ENCODE peak calls at places on chromosomes 5 and 9, in nine cellular contexts. I is K562, G is A673, N is choroid plexus epithelial cell, Q is WTC11, B is fibroblast of lung, L is AG04449, P is AG04450, R is A549. X is an unnamed sample.

GRCh38 chr9:120372040-120372439 is 207.9 kb downstream of the CDK5RAP2 start:
- DNase-seq in I (no peak), G (no peak), N (no peak), Q (no peak), B (no peak), L (no peak), P (no peak), R (no peak), X (no peak)

GRCh38 chr5:78886650-78887230 is 98.4 kb downstream of the ARSB start:
- DNase-seq in I (no peak), G (peak; percentile 22), N (peak; percentile 45), Q (no peak), B (no peak), L (no peak), P (no peak), R (peak; percentile 8), X (no peak)

GRCh38 chr5:177295929-177296328 is 7.6 kb downstream of the RAB24 start:
- DNase-seq in I (no peak), G (no peak), N (no peak), Q (no peak), B (no peak), L (no peak), P (no peak), R (no peak), X (no peak)

GRCh38 chr9:8715792-8716191 is 916.2 kb upstream of the DMAC1 start:
- DNase-seq in I (no peak), G (no peak), N (no peak), Q (no peak), B (no peak), L (no peak), P (no peak), R (no peak), X (no peak)

GRCh38 chr5:37771731-37772130 is 68.1 kb downstream of the GDNF start:
- DNase-seq in I (no peak), G (no peak), N (peak; percentile 90), Q (no peak), B (peak; percentile 100), L (peak; percentile 99), P (peak; percentile 96), R (no peak), X (no peak)

GRCh38 chr9:101063192-101063591 is 34.7 kb downstream of the PLPPR1 start:
- DNase-seq in I (no peak), G (no peak), N (no peak), Q (no peak), B (no peak), L (no peak), P (no peak), R (no peak), X (no peak)

GRCh38 chr9:133508046-133508445 is 16.7 kb downstream of the MYMK start:
- DNase-seq in I (no peak), G (no peak), N (no peak), Q (no peak), B (no peak), L (no peak), P (no peak), R (no peak), X (no peak)

GRCh38 chr5:142845402-142845901 is 75.3 kb downstream of the ARHGAP26 start:
- DNase-seq in I (no peak), G (no peak), N (no peak), Q (no peak), B (no peak), L (no peak), P (no peak), R (no peak), X (no peak)

GRCh38 chr5:133953568-133954145 is 14.8 kb downstream of the C5orf15 start:
- DNase-seq in I (no peak), G (no peak), N (no peak), Q (no peak), B (peak; percentile 32), L (no peak), P (no peak), R (no peak), X (no peak)

GRCh38 chr5:133950821-133951612 is 17.4 kb downstream of the C5orf15 start:
- DNase-seq in I (no peak), G (no peak), N (no peak), Q (no peak), B (peak; percentile 38), L (no peak), P (no peak), R (no peak), X (no peak)

GRCh38 chr5:133948721-133949120 is 19.7 kb downstream of the C5orf15 start:
- DNase-seq in I (no peak), G (no peak), N (no peak), Q (no peak), B (no peak), L (no peak), P (no peak), R (no peak), X (no peak)

GRCh38 chr5:133957080-133957479 is 11.3 kb downstream of the C5orf15 start:
- DNase-seq in I (no peak), G (no peak), N (no peak), Q (no peak), B (no peak), L (no peak), P (no peak), R (no peak), X (no peak)

DNA sequence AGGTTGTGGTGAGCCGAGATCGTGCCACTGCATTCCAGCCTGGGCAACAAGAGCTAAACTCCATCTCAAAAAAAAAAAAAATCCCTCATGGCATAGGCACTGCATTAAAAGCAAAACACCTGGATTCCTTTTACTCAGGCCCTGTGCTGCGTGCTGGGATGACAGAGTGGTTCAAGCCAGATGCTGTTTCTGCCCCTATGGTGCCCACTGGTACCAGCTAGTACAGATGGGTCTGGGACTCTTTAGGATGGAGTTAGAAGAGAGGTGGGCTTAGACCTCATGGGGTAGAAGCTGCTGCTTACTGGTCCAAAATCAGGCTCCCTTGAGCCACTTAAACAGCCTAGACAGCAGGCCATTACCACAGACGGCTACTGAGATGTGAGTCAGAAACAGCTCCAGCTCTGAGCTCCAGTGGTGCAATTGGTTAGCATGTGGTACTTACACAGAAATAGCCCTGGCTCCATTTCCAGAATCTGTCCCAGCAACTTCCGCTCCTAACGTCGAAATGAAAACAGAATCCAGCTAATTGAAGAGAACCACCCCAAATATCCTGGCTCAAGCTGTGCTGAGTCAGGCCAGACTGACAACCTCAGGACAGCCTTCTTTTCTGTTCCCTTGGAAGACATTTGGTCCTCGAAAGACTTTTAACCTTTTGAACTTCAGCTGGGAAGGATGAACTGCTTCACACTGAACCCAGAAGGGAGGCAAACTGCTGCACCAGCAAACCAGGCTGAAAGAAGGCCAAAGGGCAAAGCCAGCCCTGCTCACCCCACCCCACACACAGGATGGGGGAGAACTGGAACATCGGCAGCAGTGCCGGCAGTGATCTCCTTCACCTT is 15.5 kb downstream of the C5orf15 start:
- DNase-seq in I (no peak), G (no peak), N (peak; percentile 98), Q (no peak), B (peak; percentile 98), L (peak; percentile 76), P (peak; percentile 84), R (no peak), X (no peak)
- TF ChIP-seq CTCF in I (no peak), G (no peak), N (no peak), Q (no peak), B (no peak), L (no peak), P (no peak), R (no peak), X (no peak)

GRCh38 chr9:130271473-130271872 is 5.9 kb downstream of the HMCN2 start:
- DNase-seq in I (no peak), G (no peak), N (no peak), Q (no peak), B (no peak), L (no peak), P (no peak), R (no peak), X (no peak)

GRCh38 chr9:130276955-130277354 is 11.4 kb downstream of the HMCN2 start:
- DNase-seq in I (no peak), G (no peak), N (no peak), Q (no peak), B (no peak), L (no peak), P (no peak), R (no peak), X (no peak)

GRCh38 chr9:130276121-130276520 is 10.6 kb downstream of the HMCN2 start:
- DNase-seq in I (no peak), G (no peak), N (peak; percentile 23), Q (no peak), B (peak; percentile 87), L (no peak), P (peak; percentile 29), R (no peak), X (no peak)

DNA sequence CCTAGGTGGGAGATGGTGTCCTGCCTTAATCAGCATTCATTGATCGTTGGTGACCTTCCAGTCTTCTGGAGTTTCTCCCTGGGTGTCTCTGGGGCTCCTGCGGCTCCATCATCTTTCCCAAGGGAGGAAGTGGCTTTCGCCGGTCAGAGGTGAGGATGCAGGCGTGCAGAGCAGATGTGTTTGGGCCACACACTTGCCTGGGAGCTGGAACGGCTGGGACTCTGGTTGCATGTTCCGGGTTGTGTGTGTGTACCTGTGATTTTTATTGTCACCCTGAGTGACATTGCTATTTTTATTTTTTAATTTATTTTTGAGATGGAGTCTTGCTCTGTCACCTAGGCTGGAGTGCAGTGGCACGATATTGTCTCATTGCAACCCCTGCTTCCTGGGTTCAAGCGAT is 9.6 kb downstream of the HMCN2 start:
- DNase-seq in I (no peak), G (no peak), N (no peak), Q (no peak), B (no peak), L (no peak), P (no peak), R (no peak), X (no peak)
- TF ChIP-seq CTCF in I (no peak), G (no peak), N (no peak), Q (no peak), B (no peak), L (no peak), P (no peak), R (no peak), X (no peak)

GRCh38 chr5:171270136-171270535 is 38.9 kb upstream of the TLX3 start:
- DNase-seq in I (no peak), G (no peak), N (peak; percentile 30), Q (no peak), B (no peak), L (no peak), P (no peak), R (no peak), X (no peak)

GRCh38 chr5:171269717-171270116 is 39.3 kb upstream of the TLX3 start:
- DNase-seq in I (no peak), G (no peak), N (peak; percentile 78), Q (no peak), B (peak; percentile 36), L (peak; percentile 40), P (peak; percentile 36), R (no peak), X (no peak)

GRCh38 chr5:171275822-171276544 is 33.1 kb upstream of the TLX3 start:
- DNase-seq in I (no peak), G (no peak), N (no peak), Q (no peak), B (no peak), L (no peak), P (no peak), R (no peak), X (no peak)

GRCh38 chr5:171271798-171272197 is 37.2 kb upstream of the TLX3 start:
- DNase-seq in I (no peak), G (no peak), N (no peak), Q (no peak), B (no peak), L (no peak), P (no peak), R (no peak), X (no peak)

DNA sequence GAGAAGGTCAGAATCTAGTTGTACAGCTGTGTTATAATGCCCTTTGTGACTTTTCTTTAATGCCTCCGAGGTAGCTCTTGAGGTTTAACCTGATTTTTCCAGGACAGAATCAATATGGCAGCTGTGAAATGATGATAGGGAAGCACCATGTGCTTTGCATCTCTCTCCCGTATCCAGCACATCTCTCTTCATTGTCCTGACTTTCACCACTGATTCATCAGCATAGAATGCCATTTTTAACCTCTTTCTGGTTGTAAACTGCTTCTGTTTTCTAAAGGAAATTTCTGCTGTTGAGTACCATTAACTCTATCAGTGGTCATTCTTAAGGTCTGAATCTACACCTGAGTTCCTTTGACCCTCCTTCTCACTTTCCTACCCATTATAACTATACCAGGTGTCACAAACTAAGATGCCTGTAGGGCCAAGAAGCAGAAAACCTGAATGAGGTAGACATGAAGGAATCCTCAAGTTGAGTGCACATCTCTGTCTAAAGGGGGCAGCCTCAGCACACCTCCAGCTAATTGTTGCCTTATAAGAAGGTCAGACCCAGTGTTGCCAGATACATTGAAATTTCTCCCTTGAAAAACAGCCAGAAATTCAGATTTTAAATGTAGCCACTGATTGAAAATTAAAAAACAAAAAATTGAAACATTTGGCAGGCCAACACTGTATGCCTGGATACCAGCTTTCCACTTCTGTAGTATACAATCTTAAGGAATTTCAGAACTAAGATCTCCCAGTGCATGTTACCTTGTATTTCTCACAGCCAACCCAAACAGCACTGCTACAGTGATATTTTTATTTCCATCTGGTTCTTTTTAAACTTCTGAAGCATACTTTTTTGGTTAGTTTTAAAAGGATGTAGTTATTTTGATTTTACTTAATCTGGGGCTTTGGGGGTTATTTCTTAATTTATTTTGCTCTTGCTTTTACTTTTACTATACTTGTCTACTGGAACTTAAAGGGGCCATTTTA is 35.8 kb upstream of the TLX3 start:
- DNase-seq in I (peak; percentile 15), G (no peak), N (peak; percentile 72), Q (peak; percentile 41), B (peak; percentile 31), L (no peak), P (no peak), R (no peak), X (no peak)
- TF ChIP-seq CTCF in I (peak; percentile 58), G (peak; percentile 34), N (peak; percentile 70), Q (no peak), B (peak; percentile 19), L (peak; percentile 28), P (peak; percentile 49), R (peak; percentile 40), X (peak; percentile 57)

GRCh38 chr5:179819296-179820126 is 1.2 kb upstream of the SQSTM1 start:
- DNase-seq in I (peak; percentile 57), G (no peak), N (peak; percentile 84), Q (peak; percentile 70), B (peak; percentile 75), L (no peak), P (no peak), R (no peak), X (peak; percentile 81)

GRCh38 chr5:179821298-179822058 is 773 bp downstream of the SQSTM1 start:
- DNase-seq in I (peak; percentile 85), G (peak; percentile 62), N (peak; percentile 99), Q (peak; percentile 76), B (peak; percentile 93), L (peak; percentile 60), P (peak; percentile 75), R (peak; percentile 95), X (peak; percentile 86)

GRCh38 chr5:179820127-179820482 is 600 bp upstream of the SQSTM1 start:
- DNase-seq in I (no peak), G (no peak), N (no peak), Q (peak; percentile 32), B (no peak), L (no peak), P (no peak), R (no peak), X (peak; percentile 57)

GRCh38 chr5:179822059-179822432 is 1.3 kb downstream of the SQSTM1 start:
- DNase-seq in I (no peak), G (no peak), N (no peak), Q (no peak), B (no peak), L (no peak), P (no peak), R (no peak), X (no peak)

GRCh38 chr5:179820483-179821297 is at the start of gene SQSTM1:
- DNase-seq in I (peak; percentile 80), G (peak; percentile 78), N (peak; percentile 85), Q (peak; percentile 73), B (peak; percentile 70), L (no peak), P (peak; percentile 55), R (no peak), X (peak; percentile 88)
- TF ChIP-seq CTCF in I (peak; percentile 15), G (no peak), N (no peak), Q (no peak), B (no peak), L (peak; percentile 2), P (no peak), R (no peak), X (no peak)